ENCODE peak calls at places on chromosomes 7 and 10, in eight cellular contexts. B, L, R, P, E, W, V and Q are unnamed samples.

GRCh38 chr10:482036-482435 is 207.4 kb downstream of the DIP2C start:
- DNase-seq in V (no peak), B (no peak), P (no peak), E (no peak), R (no peak), W (no peak), L (no peak), Q (no peak)

GRCh38 chr10:112475565-112476233 is 28.7 kb downstream of the VTI1A start:
- DNase-seq in V (no peak), W (no peak), B (no peak), P (no peak), L (no peak), R (no peak), E (peak), Q (peak)

GRCh38 chr10:13973742-13974141 is 357.0 kb downstream of the FRMD4A start:
- DNase-seq in E (peak), P (no peak), L (no peak), B (no peak), W (no peak), V (no peak), R (no peak), Q (no peak)

GRCh38 chr10:55144001-55144400 is 343.0 kb upstream of the PCDH15 start:
- DNase-seq in E (peak), B (no peak), W (no peak), V (no peak), R (no peak), P (no peak), L (no peak), Q (no peak)

GRCh38 chr7:50317697-50318640 is 13.5 kb downstream of the IKZF1 start:
- DNase-seq in R (no peak), P (no peak), W (no peak), E (no peak), L (no peak), V (no peak), B (no peak), Q (no peak)

GRCh38 chr10:58326967-58327381 is 7.8 kb upstream of the UBE2D1 start:
- DNase-seq in L (no peak), P (no peak), V (no peak), B (no peak), R (no peak), W (peak), E (peak), Q (no peak)

GRCh38 chr7:7176421-7177043 is 5.8 kb upstream of the C1GALT1 start:
- DNase-seq in E (peak), R (no peak), V (no peak), P (no peak), B (no peak), W (no peak), L (no peak), Q (peak)

GRCh38 chr7:138746073-138746472 is 44.9 kb upstream of the SVOPL start:
- DNase-seq in W (no peak), E (no peak), R (no peak), L (no peak), V (no peak), B (no peak), P (no peak), Q (no peak)

GRCh38 chr10:29141761-29142160 is 147.1 kb upstream of the LYZL1 start:
- DNase-seq in E (no peak), B (no peak), W (no peak), L (no peak), R (no peak), V (no peak), P (no peak), Q (no peak)

GRCh38 chr10:83544049-83544448 is 595.3 kb upstream of the GHITM start:
- DNase-seq in P (no peak), L (no peak), E (no peak), W (no peak), R (no peak), B (no peak), V (peak), Q (no peak)